ENCODE peak calls at places on chromosomes 3 and 15, in ten cellular contexts. Y is H9; S is neuronal stem cell; E is iPS DF 6.9; J is lung; D is naive thymus-derived CD4-positive, alpha-beta T cell; T is upper lobe of right lung; N is HepG2; U is aorta; H is lower lobe of right lung. G is an unnamed sample. For H3K27me3, the result is how much of the 10 kb centered on the place peaks cover.

GRCh38 chr3:50345586-50345985 is at the start of gene ZMYND10:
- DNase-seq in T (peak), U (peak), E (no peak), J (peak), D (peak), N (no peak), H (peak), Y (peak), S (peak), G (peak)

GRCh38 chr3:38756892-38757291 is 59.1 kb downstream of the SCN10A start:
- DNase-seq in S (no peak), T (no peak), N (no peak), H (no peak), J (no peak), U (no peak), D (no peak), Y (no peak), E (no peak), G (no peak)

GRCh38 chr3:4633078-4634004 is 140.2 kb downstream of the ITPR1 start:
- DNase-seq in S (peak), N (peak), E (peak), T (no peak), D (no peak), Y (no peak), U (no peak), H (no peak), J (no peak), G (no peak)

GRCh38 chr3:98824256-98824655 is 61.1 kb downstream of the ST3GAL6 start:
- DNase-seq in Y (no peak), T (no peak), S (no peak), U (no peak), J (no peak), E (no peak), H (no peak), D (no peak), N (no peak), G (no peak)

GRCh38 chr3:69739204-69740102 is at the start of gene MITF:
- DNase-seq in T (peak), E (peak), H (peak), U (peak), N (peak), J (peak), Y (peak), S (peak), D (peak), G (peak)

GRCh38 chr3:10401990-10402761 is 81.3 kb upstream of the SEC13 start:
- DNase-seq in T (no peak), U (no peak), N (no peak), H (no peak), E (no peak), Y (no peak), D (no peak), S (no peak), J (no peak), G (no peak)

GRCh38 chr3:192883512-192883911 is 34.1 kb downstream of the MB21D2 start:
- DNase-seq in S (no peak), Y (no peak), N (peak), D (no peak), E (no peak), H (no peak), U (no peak), T (no peak), J (no peak), G (no peak)

GRCh38 chr3:126540342-126540849 is 16.4 kb downstream of the CHST13 start:
- DNase-seq in H (peak), Y (peak), U (peak), E (no peak), N (no peak), S (no peak), T (peak), D (peak), J (peak), G (peak)

GRCh38 chr3:112718967-112719366 is 78.0 kb upstream of the CCDC80 start:
- DNase-seq in Y (no peak), J (no peak), H (no peak), T (no peak), E (no peak), N (no peak), D (no peak), U (no peak), S (no peak), G (no peak)

GRCh38 chr15:77010842-77011241 is 15.9 kb downstream of the PSTPIP1 start:
- DNase-seq in T (no peak), J (no peak), U (no peak), E (no peak), Y (no peak), H (no peak), S (no peak), N (no peak), D (no peak), G (no peak)

GRCh38 chr15:64930778-64931240 is 19.1 kb downstream of the ANKDD1A start:
- DNase-seq in N (no peak), D (no peak), T (no peak), H (no peak), E (no peak), S (no peak), Y (no peak), J (no peak), U (no peak), G (no peak)

GRCh38 chr15:86135030-86135429 is 55.4 kb downstream of the AGBL1 start:
- DNase-seq in S (no peak), J (no peak), H (no peak), T (no peak), Y (no peak), N (no peak), U (peak), D (no peak), E (no peak), G (no peak)
- H3K27me3 ChIP-seq in S (under half), J (under half), H (under half), T (under half), Y (under half), N (under half), U (under half), D (under half), E (under half), G (under half)

GRCh38 chr15:79570004-79570403 is 137.9 kb downstream of the MINAR1 start:
- DNase-seq in Y (no peak), S (no peak), N (no peak), U (no peak), D (no peak), E (no peak), H (no peak), T (no peak), J (no peak), G (no peak)
- H3K27me3 ChIP-seq in Y (under half), S (under half), N (under half), U (under half), D (under half), E (under half), H (under half), T (under half), J (under half), G (under half)

GRCh38 chr3:13852638-13853009 is 27.2 kb downstream of the WNT7A start:
- DNase-seq in U (no peak), S (no peak), N (no peak), E (no peak), H (peak), D (no peak), J (no peak), Y (no peak), T (no peak), G (no peak)

GRCh38 chr3:13851997-13852637 is 27.8 kb downstream of the WNT7A start:
- DNase-seq in H (no peak), E (no peak), Y (no peak), N (no peak), D (no peak), T (no peak), S (no peak), U (no peak), J (no peak), G (no peak)

GRCh38 chr3:13854492-13854891 is 25.4 kb downstream of the WNT7A start:
- DNase-seq in D (no peak), T (no peak), U (no peak), Y (no peak), S (no peak), N (no peak), H (peak), J (no peak), E (no peak), G (no peak)

GRCh38 chr3:13853256-13853977 is 26.5 kb downstream of the WNT7A start:
- DNase-seq in D (no peak), T (no peak), S (no peak), N (no peak), H (peak), E (no peak), U (no peak), J (no peak), Y (no peak), G (no peak)

DNA sequence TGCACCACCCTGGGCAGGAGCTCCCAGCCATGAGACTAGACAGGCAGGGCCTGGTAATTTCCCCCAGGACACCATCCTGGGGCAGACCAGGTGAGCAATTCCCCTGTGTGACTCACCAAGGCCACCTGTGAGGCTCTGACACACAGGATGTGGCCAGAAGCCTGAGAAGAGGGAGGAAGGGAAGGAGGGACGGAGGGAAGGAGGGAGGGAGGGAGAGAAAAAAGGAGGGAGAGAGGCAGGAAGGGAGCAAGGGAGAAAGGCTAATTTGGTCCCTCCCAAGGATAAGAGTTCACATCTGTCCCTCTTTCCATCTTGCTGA is 25.9 kb downstream of the WNT7A start:
- DNase-seq in T (no peak), Y (no peak), N (no peak), H (no peak), E (no peak), U (no peak), D (no peak), S (no peak), J (no peak), G (no peak)
- H3K27me3 ChIP-seq in T (under half), Y (under half), N (under half), H (under half), E (under half), U (under half), D (under half), S (under half), J (under half), G (under half)

GRCh38 chr3:159992601-159993000 is 4.0 kb downstream of the IL12A start:
- DNase-seq in D (no peak), T (no peak), U (no peak), H (no peak), E (no peak), J (no peak), S (no peak), Y (no peak), N (no peak), G (peak)
- H3K27me3 ChIP-seq in D (under half), T (under half), U (under half), H (under half), E (under half), J (under half), S (under half), Y (under half), N (under half), G (under half)

GRCh38 chr3:138947303-138948121 is 495 bp downstream of the FOXL2NB start:
- DNase-seq in T (no peak), Y (peak), S (no peak), D (no peak), N (no peak), U (no peak), J (no peak), E (no peak), H (no peak), G (no peak)
- H3K27me3 ChIP-seq in T (half or more), Y (half or more), S (half or more), D (half or more), N (half or more), U (under half), J (under half), E (half or more), H (half or more), G (half or more)